ENCODE peak calls at places on chromosomes 11 and 22, in six cellular contexts. One of them, this sample, is unnamed.

GRCh38 chr11:32109138-32109537 is 18.3 kb downstream of the RCN1 start:
- DNase-seq in psoas muscle: no peak
- DNase-seq in cardiac fibroblast: peak
- DNase-seq in endodermal cell: no peak
- DNase-seq in HFF-Myc: no peak
- DNase-seq in GM13976: no peak
- DNase-seq in this sample: no peak

GRCh38 chr11:78549624-78550409 is 24.8 kb downstream of the NARS2 start:
- DNase-seq in HFF-Myc: no peak
- DNase-seq in GM13976: no peak
- DNase-seq in cardiac fibroblast: no peak
- DNase-seq in psoas muscle: no peak
- DNase-seq in endodermal cell: no peak
- DNase-seq in this sample: no peak

GRCh38 chr22:37801946-37802309 is 5.8 kb upstream of the GCAT start:
- DNase-seq in GM13976: no peak
- DNase-seq in cardiac fibroblast: no peak
- DNase-seq in endodermal cell: no peak
- DNase-seq in HFF-Myc: no peak
- DNase-seq in psoas muscle: no peak
- DNase-seq in this sample: no peak

GRCh38 chr22:31350410-31350863 is 4.3 kb upstream of the PATZ1 start:
- DNase-seq in psoas muscle: no peak
- DNase-seq in HFF-Myc: no peak
- DNase-seq in endodermal cell: no peak
- DNase-seq in GM13976: no peak
- DNase-seq in cardiac fibroblast: peak
- DNase-seq in this sample: no peak

GRCh38 chr22:36194971-36195370 is 6.6 kb downstream of the APOL4 start:
- DNase-seq in GM13976: peak
- DNase-seq in psoas muscle: peak
- DNase-seq in HFF-Myc: no peak
- DNase-seq in endodermal cell: peak
- DNase-seq in cardiac fibroblast: peak
- DNase-seq in this sample: peak

GRCh38 chr22:20211409-20211996 is 56.6 kb downstream of the RTN4R start:
- DNase-seq in HFF-Myc: no peak
- DNase-seq in psoas muscle: no peak
- DNase-seq in GM13976: no peak
- DNase-seq in cardiac fibroblast: no peak
- DNase-seq in endodermal cell: peak
- DNase-seq in this sample: no peak

GRCh38 chr22:22446527-22446926 is 62.0 kb downstream of the ZNF280B start:
- DNase-seq in GM13976: no peak
- DNase-seq in HFF-Myc: no peak
- DNase-seq in psoas muscle: no peak
- DNase-seq in cardiac fibroblast: no peak
- DNase-seq in endodermal cell: no peak
- DNase-seq in this sample: no peak

GRCh38 chr11:76609736-76610370 is 60.7 kb downstream of the LRRC32 start:
- DNase-seq in HFF-Myc: no peak
- DNase-seq in endodermal cell: peak
- DNase-seq in GM13976: no peak
- DNase-seq in psoas muscle: no peak
- DNase-seq in cardiac fibroblast: no peak
- DNase-seq in this sample: no peak

GRCh38 chr11:115503083-115503885 is 931 bp downstream of the CADM1 start:
- DNase-seq in cardiac fibroblast: peak
- DNase-seq in psoas muscle: peak
- DNase-seq in endodermal cell: peak
- DNase-seq in GM13976: peak
- DNase-seq in HFF-Myc: no peak
- DNase-seq in this sample: peak

GRCh38 chr22:36863281-36863680 is 2.5 kb downstream of the NCF4 start:
- DNase-seq in endodermal cell: no peak
- DNase-seq in cardiac fibroblast: no peak
- DNase-seq in HFF-Myc: no peak
- DNase-seq in GM13976: no peak
- DNase-seq in psoas muscle: no peak
- DNase-seq in this sample: no peak

GRCh38 chr11:12770435-12770834 is 96.2 kb downstream of the TEAD1 start:
- DNase-seq in HFF-Myc: no peak
- DNase-seq in cardiac fibroblast: no peak
- DNase-seq in psoas muscle: no peak
- DNase-seq in GM13976: no peak
- DNase-seq in endodermal cell: no peak
- DNase-seq in this sample: no peak

GRCh38 chr11:41377709-41378394 is 81.6 kb downstream of the LRRC4C start:
- DNase-seq in GM13976: no peak
- DNase-seq in endodermal cell: no peak
- DNase-seq in psoas muscle: no peak
- DNase-seq in HFF-Myc: no peak
- DNase-seq in cardiac fibroblast: no peak
- DNase-seq in this sample: no peak

GRCh38 chr11:6703247-6704063 is 20.3 kb upstream of the MRPL17 start:
- DNase-seq in cardiac fibroblast: peak
- DNase-seq in psoas muscle: peak
- DNase-seq in GM13976: no peak
- DNase-seq in HFF-Myc: no peak
- DNase-seq in endodermal cell: peak
- DNase-seq in this sample: no peak

GRCh38 chr11:66080055-66080817 is 10.2 kb downstream of the PACS1 start:
- DNase-seq in GM13976: no peak
- DNase-seq in endodermal cell: no peak
- DNase-seq in psoas muscle: peak
- DNase-seq in cardiac fibroblast: peak
- DNase-seq in HFF-Myc: no peak
- DNase-seq in this sample: no peak

GRCh38 chr11:84319853-84320252 is 1033.7 kb upstream of the CCDC90B start:
- DNase-seq in GM13976: no peak
- DNase-seq in endodermal cell: no peak
- DNase-seq in cardiac fibroblast: no peak
- DNase-seq in psoas muscle: no peak
- DNase-seq in HFF-Myc: no peak
- DNase-seq in this sample: no peak

GRCh38 chr11:86571273-86571948 is 101.0 kb downstream of the ME3 start:
- DNase-seq in endodermal cell: peak
- DNase-seq in psoas muscle: no peak
- DNase-seq in cardiac fibroblast: no peak
- DNase-seq in GM13976: no peak
- DNase-seq in HFF-Myc: no peak
- DNase-seq in this sample: no peak

GRCh38 chr11:110133182-110133581 is 40.0 kb downstream of the ZC3H12C start:
- DNase-seq in endodermal cell: no peak
- DNase-seq in HFF-Myc: no peak
- DNase-seq in GM13976: no peak
- DNase-seq in psoas muscle: no peak
- DNase-seq in cardiac fibroblast: no peak
- DNase-seq in this sample: no peak

GRCh38 chr11:116641561-116642045 is 131.2 kb downstream of the BUD13 start:
- DNase-seq in cardiac fibroblast: peak
- DNase-seq in HFF-Myc: no peak
- DNase-seq in endodermal cell: peak
- DNase-seq in psoas muscle: peak
- DNase-seq in GM13976: peak
- DNase-seq in this sample: peak

GRCh38 chr22:19488884-19489843 is 9.4 kb downstream of the CDC45 start:
- DNase-seq in psoas muscle: no peak
- DNase-seq in endodermal cell: no peak
- DNase-seq in GM13976: no peak
- DNase-seq in HFF-Myc: no peak
- DNase-seq in cardiac fibroblast: peak
- DNase-seq in this sample: no peak

GRCh38 chr11:17347676-17348075 is 3.9 kb upstream of the NCR3LG1 start:
- DNase-seq in endodermal cell: no peak
- DNase-seq in psoas muscle: no peak
- DNase-seq in HFF-Myc: no peak
- DNase-seq in cardiac fibroblast: peak
- DNase-seq in GM13976: no peak
- DNase-seq in this sample: no peak

GRCh38 chr11:117225553-117226170 is 6.2 kb downstream of the PCSK7 start:
- DNase-seq in GM13976: no peak
- DNase-seq in endodermal cell: no peak
- DNase-seq in psoas muscle: no peak
- DNase-seq in HFF-Myc: no peak
- DNase-seq in cardiac fibroblast: no peak
- DNase-seq in this sample: no peak

GRCh38 chr11:57568330-57568766 is 876 bp upstream of the UBE2L6 start:
- DNase-seq in psoas muscle: peak
- DNase-seq in GM13976: no peak
- DNase-seq in cardiac fibroblast: peak
- DNase-seq in HFF-Myc: peak
- DNase-seq in endodermal cell: peak
- DNase-seq in this sample: no peak
- TF ChIP-seq CTCF in psoas muscle: peak
- TF ChIP-seq CTCF in GM13976: peak
- TF ChIP-seq CTCF in cardiac fibroblast: peak
- TF ChIP-seq CTCF in HFF-Myc: peak
- TF ChIP-seq CTCF in endodermal cell: peak
- TF ChIP-seq CTCF in this sample: peak

DNA sequence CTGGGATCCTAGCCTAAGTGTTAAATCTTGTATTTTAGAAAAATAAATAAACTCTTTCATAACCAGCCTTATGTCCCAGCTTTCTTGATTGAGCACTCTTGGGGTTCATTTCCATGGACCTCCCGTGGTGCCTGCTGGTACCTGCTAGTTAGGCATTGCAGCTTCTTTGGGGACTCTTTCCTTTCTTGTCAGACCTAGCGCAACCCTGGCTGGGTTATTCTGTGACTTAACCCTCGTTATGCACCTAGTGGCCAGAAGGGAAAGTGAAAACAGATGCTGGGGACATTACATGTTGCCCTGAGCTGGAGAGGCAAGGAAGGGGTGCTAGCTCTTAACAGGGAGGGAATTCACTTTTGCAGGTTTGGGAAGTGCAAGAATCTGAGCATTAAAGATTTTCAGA is 46.8 kb downstream of the APIP start:
- DNase-seq in cardiac fibroblast: no peak
- DNase-seq in psoas muscle: no peak
- DNase-seq in GM13976: no peak
- DNase-seq in endodermal cell: peak
- DNase-seq in HFF-Myc: no peak
- DNase-seq in this sample: no peak
- TF ChIP-seq CTCF in cardiac fibroblast: peak
- TF ChIP-seq CTCF in psoas muscle: no peak
- TF ChIP-seq CTCF in GM13976: no peak
- TF ChIP-seq CTCF in endodermal cell: peak
- TF ChIP-seq CTCF in HFF-Myc: peak
- TF ChIP-seq CTCF in this sample: peak

GRCh38 chr11:122360875-122361274 is 244.9 kb upstream of the BLID start:
- DNase-seq in GM13976: no peak
- DNase-seq in endodermal cell: no peak
- DNase-seq in psoas muscle: no peak
- DNase-seq in cardiac fibroblast: no peak
- DNase-seq in HFF-Myc: no peak
- DNase-seq in this sample: no peak
- TF ChIP-seq CTCF in GM13976: no peak
- TF ChIP-seq CTCF in endodermal cell: peak
- TF ChIP-seq CTCF in psoas muscle: peak
- TF ChIP-seq CTCF in cardiac fibroblast: no peak
- TF ChIP-seq CTCF in HFF-Myc: peak
- TF ChIP-seq CTCF in this sample: peak

DNA sequence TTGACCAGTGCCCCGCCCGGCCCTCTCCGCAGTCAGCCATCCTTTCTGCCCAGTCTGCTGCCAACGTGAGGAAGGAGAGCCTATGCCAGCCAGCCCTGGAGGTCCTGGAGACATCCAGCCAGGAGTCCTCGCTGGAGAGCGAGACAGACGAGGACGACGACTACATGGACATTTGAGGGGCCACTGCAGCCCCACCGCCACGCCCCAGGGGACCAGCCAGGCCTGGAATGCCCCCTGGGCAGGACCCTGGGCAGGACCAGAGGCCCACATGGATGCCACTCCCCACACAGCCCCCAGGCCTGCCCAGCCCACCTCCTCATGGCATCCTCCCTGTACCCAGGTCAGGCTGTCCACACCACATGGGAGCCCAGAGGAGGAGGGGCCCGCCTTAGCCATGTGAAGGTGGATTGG is 3.3 kb upstream of the SUSD2 start:
- DNase-seq in endodermal cell: no peak
- DNase-seq in cardiac fibroblast: no peak
- DNase-seq in GM13976: no peak
- DNase-seq in HFF-Myc: no peak
- DNase-seq in psoas muscle: no peak
- DNase-seq in this sample: no peak
- TF ChIP-seq CTCF in endodermal cell: no peak
- TF ChIP-seq CTCF in cardiac fibroblast: no peak
- TF ChIP-seq CTCF in GM13976: no peak
- TF ChIP-seq CTCF in HFF-Myc: no peak
- TF ChIP-seq CTCF in psoas muscle: no peak
- TF ChIP-seq CTCF in this sample: no peak

GRCh38 chr11:8768625-8769333 is 86.2 kb downstream of the RPL27A start:
- DNase-seq in GM13976: no peak
- DNase-seq in psoas muscle: peak
- DNase-seq in HFF-Myc: no peak
- DNase-seq in endodermal cell: peak
- DNase-seq in cardiac fibroblast: peak
- DNase-seq in this sample: no peak
- TF ChIP-seq CTCF in GM13976: no peak
- TF ChIP-seq CTCF in psoas muscle: peak
- TF ChIP-seq CTCF in HFF-Myc: peak
- TF ChIP-seq CTCF in endodermal cell: peak
- TF ChIP-seq CTCF in cardiac fibroblast: peak
- TF ChIP-seq CTCF in this sample: no peak

GRCh38 chr11:59754494-59754858 is 700 bp upstream of the STX3 start:
- DNase-seq in GM13976: peak
- DNase-seq in HFF-Myc: no peak
- DNase-seq in cardiac fibroblast: no peak
- DNase-seq in psoas muscle: no peak
- DNase-seq in endodermal cell: peak
- DNase-seq in this sample: peak

GRCh38 chr11:59754859-59755700 is at the start of gene STX3:
- DNase-seq in GM13976: peak
- DNase-seq in cardiac fibroblast: peak
- DNase-seq in HFF-Myc: no peak
- DNase-seq in psoas muscle: peak
- DNase-seq in endodermal cell: peak
- DNase-seq in this sample: peak

GRCh38 chr11:59756845-59757244 is 1.7 kb downstream of the STX3 start:
- DNase-seq in GM13976: peak
- DNase-seq in HFF-Myc: no peak
- DNase-seq in psoas muscle: no peak
- DNase-seq in endodermal cell: peak
- DNase-seq in cardiac fibroblast: peak
- DNase-seq in this sample: no peak

GRCh38 chr11:59756496-59756840 is 1.3 kb downstream of the STX3 start:
- DNase-seq in GM13976: no peak
- DNase-seq in endodermal cell: no peak
- DNase-seq in HFF-Myc: no peak
- DNase-seq in cardiac fibroblast: peak
- DNase-seq in psoas muscle: no peak
- DNase-seq in this sample: no peak

GRCh38 chr11:59755701-59756495 is 722 bp downstream of the STX3 start:
- DNase-seq in HFF-Myc: no peak
- DNase-seq in GM13976: peak
- DNase-seq in psoas muscle: peak
- DNase-seq in cardiac fibroblast: peak
- DNase-seq in endodermal cell: peak
- DNase-seq in this sample: peak
- TF ChIP-seq CTCF in HFF-Myc: no peak
- TF ChIP-seq CTCF in GM13976: no peak
- TF ChIP-seq CTCF in psoas muscle: no peak
- TF ChIP-seq CTCF in cardiac fibroblast: no peak
- TF ChIP-seq CTCF in endodermal cell: peak
- TF ChIP-seq CTCF in this sample: no peak

GRCh38 chr22:49201046-49201970 is 626.4 kb downstream of the BRD1 start:
- DNase-seq in psoas muscle: no peak
- DNase-seq in HFF-Myc: no peak
- DNase-seq in GM13976: no peak
- DNase-seq in endodermal cell: peak
- DNase-seq in cardiac fibroblast: no peak
- DNase-seq in this sample: no peak
- TF ChIP-seq CTCF in psoas muscle: no peak
- TF ChIP-seq CTCF in HFF-Myc: no peak
- TF ChIP-seq CTCF in GM13976: no peak
- TF ChIP-seq CTCF in endodermal cell: no peak
- TF ChIP-seq CTCF in cardiac fibroblast: no peak
- TF ChIP-seq CTCF in this sample: no peak